ENCODE peak calls at places on chromosomes 11 and 22, in seven cellular contexts. T is hypothalamus, H is body of pancreas, U is coronary artery, E is cardiac fibroblast, Q is uterus, Z is substantia nigra. G is an unnamed sample.

GRCh38 chr22:34971456-34971855 is 94.5 kb upstream of the ISX start:
- DNase-seq in T (no peak), H (no peak), U (no peak), E (no peak), Q (no peak), Z (no peak), G (no peak)

GRCh38 chr11:65471410-65471762 is 27.5 kb upstream of the MALAT1 start:
- DNase-seq in T (no peak), H (peak; percentile 86), U (peak; percentile 90), E (peak; percentile 78), Q (peak; percentile 82), Z (peak; percentile 58), G (peak; percentile 77)

GRCh38 chr11:68215524-68216170 is 2.6 kb upstream of the KMT5B start:
- DNase-seq in T (no peak), H (no peak), U (no peak), E (no peak), Q (no peak), Z (no peak), G (no peak)

GRCh38 chr11:58567889-58568512 is 7.7 kb downstream of the LPXN start:
- DNase-seq in T (no peak), H (peak; percentile 55), U (no peak), E (peak; percentile 78), Q (peak; percentile 31), Z (peak; percentile 26), G (peak; percentile 67)

GRCh38 chr11:746289-747175 is 732 bp upstream of the TALDO1 start:
- DNase-seq in T (no peak), H (no peak), U (peak; percentile 80), E (peak; percentile 43), Q (no peak), Z (peak; percentile 34), G (peak; percentile 86)

GRCh38 chr11:63884191-63884590 is 32.8 kb downstream of the RCOR2 start:
- DNase-seq in T (no peak), H (no peak), U (no peak), E (no peak), Q (no peak), Z (no peak), G (no peak)

GRCh38 chr11:59776210-59777066 is 21.3 kb downstream of the STX3 start:
- DNase-seq in T (no peak), H (peak; percentile 40), U (no peak), E (peak; percentile 78), Q (no peak), Z (no peak), G (no peak)

GRCh38 chr22:19527861-19528417 is 3.7 kb upstream of the CLDN5 start:
- DNase-seq in T (no peak), H (no peak), U (no peak), E (peak; percentile 54), Q (no peak), Z (no peak), G (no peak)

GRCh38 chr11:35126000-35126878 is 12.7 kb upstream of the CD44 start:
- DNase-seq in T (no peak), H (no peak), U (no peak), E (no peak), Q (no peak), Z (no peak), G (no peak)

GRCh38 chr11:113896156-113896879 is 8.3 kb upstream of the HTR3B start:
- DNase-seq in T (no peak), H (peak; percentile 40), U (no peak), E (peak; percentile 57), Q (peak; percentile 28), Z (no peak), G (no peak)

GRCh38 chr11:108670381-108670930 is 5.6 kb downstream of the DDX10 start:
- DNase-seq in T (no peak), H (no peak), U (no peak), E (no peak), Q (no peak), Z (no peak), G (no peak)

GRCh38 chr11:122872046-122872445 is 10.5 kb upstream of the JHY start:
- DNase-seq in T (no peak), H (no peak), U (no peak), E (no peak), Q (no peak), Z (no peak), G (no peak)

GRCh38 chr11:129814244-129814992 is 1.2 kb upstream of the TMEM45B start:
- DNase-seq in T (no peak), H (no peak), U (no peak), E (no peak), Q (no peak), Z (no peak), G (no peak)

GRCh38 chr11:45511566-45511965 is 153.9 kb downstream of the CHST1 start:
- DNase-seq in T (no peak), H (no peak), U (peak; percentile 54), E (no peak), Q (no peak), Z (no peak), G (no peak)

GRCh38 chr11:96309001-96309642 is 33.9 kb downstream of the MAML2 start:
- DNase-seq in T (no peak), H (no peak), U (no peak), E (peak; percentile 92), Q (no peak), Z (no peak), G (no peak)

G was measured in pons.